ENCODE peak calls at places on chromosomes 2 and 18, in four cellular contexts. One of them, this sample, is unnamed.

GRCh38 chr2:143808166-143808565 is 678.9 kb downstream of the ARHGAP15 start:
- DNase-seq in OCI-LY7: no peak
- DNase-seq in CD4-positive, alpha-beta T cell: no peak
- DNase-seq in cardiac muscle cell: no peak
- DNase-seq in this sample: no peak

GRCh38 chr18:66655407-66655806 is 51.5 kb upstream of the CDH19 start:
- DNase-seq in cardiac muscle cell: no peak
- DNase-seq in CD4-positive, alpha-beta T cell: no peak
- DNase-seq in OCI-LY7: no peak
- DNase-seq in this sample: no peak

GRCh38 chr2:126413079-126413478 is 242.9 kb upstream of the GYPC start:
- DNase-seq in CD4-positive, alpha-beta T cell: no peak
- DNase-seq in cardiac muscle cell: no peak
- DNase-seq in OCI-LY7: no peak
- DNase-seq in this sample: no peak

GRCh38 chr2:71409611-71410010 is 43.8 kb upstream of the DYSF start:
- DNase-seq in CD4-positive, alpha-beta T cell: no peak
- DNase-seq in cardiac muscle cell: no peak
- DNase-seq in OCI-LY7: no peak
- DNase-seq in this sample: no peak

GRCh38 chr2:223759569-223760430 is 77.6 kb downstream of the AP1S3 start:
- DNase-seq in CD4-positive, alpha-beta T cell: no peak
- DNase-seq in cardiac muscle cell: no peak
- DNase-seq in OCI-LY7: no peak
- DNase-seq in this sample: no peak

GRCh38 chr2:198880421-198880820 is 577.3 kb downstream of the SATB2 start:
- DNase-seq in CD4-positive, alpha-beta T cell: no peak
- DNase-seq in cardiac muscle cell: no peak
- DNase-seq in OCI-LY7: no peak
- DNase-seq in this sample: no peak

GRCh38 chr2:108944601-108945241 is 44.3 kb downstream of the EDAR start:
- DNase-seq in OCI-LY7: no peak
- DNase-seq in cardiac muscle cell: no peak
- DNase-seq in CD4-positive, alpha-beta T cell: no peak
- DNase-seq in this sample: no peak

GRCh38 chr2:219968685-219969345 is 341.4 kb downstream of the SLC4A3 start:
- DNase-seq in CD4-positive, alpha-beta T cell: no peak
- DNase-seq in cardiac muscle cell: no peak
- DNase-seq in OCI-LY7: no peak
- DNase-seq in this sample: no peak

GRCh38 chr18:55920063-55920462 is 332.1 kb upstream of the TCF4 start:
- DNase-seq in CD4-positive, alpha-beta T cell: no peak
- DNase-seq in cardiac muscle cell: no peak
- DNase-seq in OCI-LY7: no peak
- DNase-seq in this sample: no peak

GRCh38 chr2:140905078-140905781 is 1225.6 kb downstream of the LRP1B start:
- DNase-seq in CD4-positive, alpha-beta T cell: no peak
- DNase-seq in OCI-LY7: no peak
- DNase-seq in cardiac muscle cell: peak; percentile 73
- DNase-seq in this sample: no peak

GRCh38 chr2:37443082-37443481 is 98.7 kb downstream of the QPCT start:
- DNase-seq in OCI-LY7: no peak
- DNase-seq in cardiac muscle cell: no peak
- DNase-seq in CD4-positive, alpha-beta T cell: no peak
- DNase-seq in this sample: no peak

GRCh38 chr2:216216951-216217903 is 108.1 kb downstream of the XRCC5 start:
- DNase-seq in CD4-positive, alpha-beta T cell: no peak
- DNase-seq in OCI-LY7: peak; percentile 23
- DNase-seq in cardiac muscle cell: no peak
- DNase-seq in this sample: peak; percentile 34

GRCh38 chr2:47354013-47354816 is 48.7 kb upstream of the MSH2 start:
- DNase-seq in OCI-LY7: no peak
- DNase-seq in CD4-positive, alpha-beta T cell: no peak
- DNase-seq in cardiac muscle cell: no peak
- DNase-seq in this sample: no peak

GRCh38 chr2:59301466-59302402 is 1060.6 kb upstream of the FANCL start:
- DNase-seq in CD4-positive, alpha-beta T cell: no peak
- DNase-seq in cardiac muscle cell: peak; percentile 85
- DNase-seq in OCI-LY7: peak; percentile 60
- DNase-seq in this sample: peak; percentile 15

GRCh38 chr2:102268529-102269524 is 42.5 kb upstream of the IL1RL1 start:
- DNase-seq in OCI-LY7: no peak
- DNase-seq in CD4-positive, alpha-beta T cell: no peak
- DNase-seq in cardiac muscle cell: no peak
- DNase-seq in this sample: no peak

GRCh38 chr18:50847192-50847591 is 27.4 kb upstream of the MRO start:
- DNase-seq in OCI-LY7: no peak
- DNase-seq in cardiac muscle cell: no peak
- DNase-seq in CD4-positive, alpha-beta T cell: no peak
- DNase-seq in this sample: no peak

GRCh38 chr2:217935901-217936684 is 66.7 kb downstream of the TNS1 start:
- DNase-seq in CD4-positive, alpha-beta T cell: no peak
- DNase-seq in cardiac muscle cell: no peak
- DNase-seq in OCI-LY7: no peak
- DNase-seq in this sample: no peak

GRCh38 chr2:241878007-241878970 is 8.8 kb downstream of the RTP5 start:
- DNase-seq in cardiac muscle cell: peak; percentile 78
- DNase-seq in OCI-LY7: peak; percentile 65
- DNase-seq in CD4-positive, alpha-beta T cell: peak; percentile 64
- DNase-seq in this sample: peak; percentile 84

GRCh38 chr2:26144953-26145680 is 27.8 kb upstream of the GAREM2 start:
- DNase-seq in OCI-LY7: peak; percentile 77
- DNase-seq in cardiac muscle cell: peak; percentile 70
- DNase-seq in CD4-positive, alpha-beta T cell: peak; percentile 42
- DNase-seq in this sample: peak; percentile 82

GRCh38 chr2:178279636-178280035 is 85.3 kb downstream of the OSBPL6 start:
- DNase-seq in cardiac muscle cell: no peak
- DNase-seq in CD4-positive, alpha-beta T cell: no peak
- DNase-seq in OCI-LY7: no peak
- DNase-seq in this sample: no peak

GRCh38 chr2:152555048-152555447 is 162.2 kb downstream of the PRPF40A start:
- DNase-seq in CD4-positive, alpha-beta T cell: no peak
- DNase-seq in OCI-LY7: no peak
- DNase-seq in cardiac muscle cell: no peak
- DNase-seq in this sample: no peak
- TF ChIP-seq CTCF in CD4-positive, alpha-beta T cell: no peak
- TF ChIP-seq CTCF in OCI-LY7: peak; percentile 24
- TF ChIP-seq CTCF in cardiac muscle cell: peak; percentile 54
- TF ChIP-seq CTCF in this sample: no peak

GRCh38 chr2:120940726-120941256 is 205.1 kb downstream of the GLI2 start:
- DNase-seq in cardiac muscle cell: no peak
- DNase-seq in CD4-positive, alpha-beta T cell: no peak
- DNase-seq in OCI-LY7: no peak
- DNase-seq in this sample: no peak
- TF ChIP-seq CTCF in cardiac muscle cell: no peak
- TF ChIP-seq CTCF in CD4-positive, alpha-beta T cell: no peak
- TF ChIP-seq CTCF in OCI-LY7: no peak
- TF ChIP-seq CTCF in this sample: no peak

GRCh38 chr2:197378494-197378972 is 56.3 kb downstream of the SF3B1 start:
- DNase-seq in cardiac muscle cell: peak; percentile 69
- DNase-seq in CD4-positive, alpha-beta T cell: peak; percentile 61
- DNase-seq in OCI-LY7: peak; percentile 74
- DNase-seq in this sample: peak; percentile 71

GRCh38 chr2:197387179-197387578 is 47.6 kb downstream of the SF3B1 start:
- DNase-seq in cardiac muscle cell: no peak
- DNase-seq in OCI-LY7: no peak
- DNase-seq in CD4-positive, alpha-beta T cell: no peak
- DNase-seq in this sample: no peak

GRCh38 chr2:197388866-197389587 is 45.8 kb downstream of the SF3B1 start:
- DNase-seq in cardiac muscle cell: no peak
- DNase-seq in OCI-LY7: no peak
- DNase-seq in CD4-positive, alpha-beta T cell: no peak
- DNase-seq in this sample: no peak

GRCh38 chr2:197386242-197386641 is 48.6 kb downstream of the SF3B1 start:
- DNase-seq in CD4-positive, alpha-beta T cell: no peak
- DNase-seq in OCI-LY7: no peak
- DNase-seq in cardiac muscle cell: no peak
- DNase-seq in this sample: no peak

DNA sequence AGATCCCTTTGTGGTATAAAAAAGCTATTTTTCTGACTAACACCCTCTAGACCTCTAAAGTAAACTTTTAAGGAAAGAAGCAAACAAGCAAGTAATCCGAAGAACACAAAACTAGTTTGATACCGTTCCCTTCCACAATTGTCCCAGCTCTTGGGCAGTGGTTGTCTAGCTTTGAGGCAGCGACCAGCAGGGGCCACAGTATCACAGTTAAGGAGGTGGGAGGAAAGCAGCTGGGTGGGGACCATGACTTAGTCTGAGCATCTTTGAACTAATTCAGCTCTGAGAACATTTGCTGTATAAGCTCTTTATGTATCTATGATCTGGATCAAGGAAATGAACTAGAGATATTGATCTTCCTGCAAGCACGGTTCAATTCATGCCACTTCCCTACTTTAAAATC is 51.0 kb downstream of the SF3B1 start:
- DNase-seq in OCI-LY7: peak; percentile 19
- DNase-seq in cardiac muscle cell: no peak
- DNase-seq in CD4-positive, alpha-beta T cell: no peak
- DNase-seq in this sample: no peak
- TF ChIP-seq CTCF in OCI-LY7: peak; percentile 49
- TF ChIP-seq CTCF in cardiac muscle cell: no peak
- TF ChIP-seq CTCF in CD4-positive, alpha-beta T cell: no peak
- TF ChIP-seq CTCF in this sample: no peak

GRCh38 chr2:240225660-240226475 is 85.4 kb upstream of the OTOS start:
- DNase-seq in OCI-LY7: no peak
- DNase-seq in CD4-positive, alpha-beta T cell: no peak
- DNase-seq in cardiac muscle cell: no peak
- DNase-seq in this sample: no peak
- TF ChIP-seq CTCF in OCI-LY7: peak; percentile 51
- TF ChIP-seq CTCF in CD4-positive, alpha-beta T cell: no peak
- TF ChIP-seq CTCF in cardiac muscle cell: no peak
- TF ChIP-seq CTCF in this sample: no peak

This sample was measured in activated CD8-positive, alpha-beta T cell treated with anti-CD3 and anti-CD28 coated beads for 36 hours.